ENCODE peak calls at places on chromosomes 16 and 17, in seven cellular contexts. R is body of pancreas; A is CD8-positive, alpha-beta T cell; P is Caco-2; J is pancreas; T is HepG2; O is aorta. L is an unnamed sample.

GRCh38 chr16:27222499-27223225 is 19.3 kb downstream of the KDM8 start:
- DNase-seq in R (peak; percentile 55), A (no peak), P (no peak), J (peak; percentile 64), T (no peak), O (no peak), L (no peak)

GRCh38 chr17:50272711-50273653 is 1.3 kb upstream of the TMEM92 start:
- DNase-seq in R (no peak), A (peak; percentile 31), P (peak; percentile 73), J (peak; percentile 87), T (no peak), O (peak; percentile 74), L (no peak)

GRCh38 chr17:82517230-82517865 is 2.2 kb upstream of the FOXK2 start:
- DNase-seq in R (no peak), A (no peak), P (no peak), J (no peak), T (peak; percentile 95), O (no peak), L (no peak)

GRCh38 chr17:36611345-36612072 is 10.1 kb downstream of the MRM1 start:
- DNase-seq in R (no peak), A (no peak), P (no peak), J (no peak), T (no peak), O (no peak), L (no peak)

GRCh38 chr16:80285089-80285488 is 255.7 kb upstream of the DYNLRB2 start:
- DNase-seq in R (no peak), A (no peak), P (no peak), J (no peak), T (no peak), O (no peak), L (no peak)

GRCh38 chr17:77436058-77436442 is 295.3 kb downstream of the SEC14L1 start:
- DNase-seq in R (no peak), A (no peak), P (no peak), J (no peak), T (no peak), O (no peak), L (no peak)

GRCh38 chr17:46868689-46869187 is 17.4 kb downstream of the WNT9B start:
- DNase-seq in R (no peak), A (no peak), P (no peak), J (no peak), T (no peak), O (no peak), L (no peak)

GRCh38 chr16:80931985-80932720 is 74.5 kb downstream of the CMC2 start:
- DNase-seq in R (peak; percentile 70), A (no peak), P (peak; percentile 65), J (peak; percentile 76), T (peak; percentile 23), O (peak; percentile 80), L (no peak)

GRCh38 chr16:14586637-14587036 is 43.4 kb downstream of the PARN start:
- DNase-seq in R (no peak), A (no peak), P (no peak), J (no peak), T (no peak), O (no peak), L (no peak)

GRCh38 chr17:1985686-1986085 is 39.4 kb downstream of the RTN4RL1 start:
- DNase-seq in R (no peak), A (no peak), P (peak; percentile 67), J (no peak), T (no peak), O (no peak), L (no peak)

GRCh38 chr16:52469775-52470174 is 77.2 kb downstream of the TOX3 start:
- DNase-seq in R (no peak), A (no peak), P (no peak), J (no peak), T (peak; percentile 38), O (no peak), L (no peak)

GRCh38 chr16:1999866-2000514 is 9.6 kb downstream of the ZNF598 start:
- DNase-seq in R (no peak), A (no peak), P (no peak), J (peak; percentile 45), T (no peak), O (no peak), L (no peak)

GRCh38 chr17:9549215-9549614 is 26.4 kb downstream of the STX8 start:
- DNase-seq in R (no peak), A (no peak), P (no peak), J (no peak), T (no peak), O (no peak), L (no peak)

GRCh38 chr17:1467898-1468492 is 12.0 kb upstream of the CRK start:
- DNase-seq in R (peak; percentile 57), A (no peak), P (peak; percentile 93), J (no peak), T (peak; percentile 92), O (no peak), L (no peak)

GRCh38 chr17:5705876-5706420 is 121.6 kb upstream of the NLRP1 start:
- DNase-seq in R (no peak), A (no peak), P (no peak), J (no peak), T (no peak), O (no peak), L (no peak)

GRCh38 chr16:69410285-69410990 is 14.0 kb upstream of the CYB5B start:
- DNase-seq in R (no peak), A (no peak), P (no peak), J (no peak), T (no peak), O (no peak), L (no peak)

GRCh38 chr16:35598696-35599332 is 2139.4 kb downstream of the TP53TG3F start:
- DNase-seq in R (no peak), A (no peak), P (no peak), J (no peak), T (no peak), O (no peak), L (no peak)

GRCh38 chr17:39404542-39405378 is 3.3 kb upstream of the FBXL20 start:
- DNase-seq in R (no peak), A (no peak), P (no peak), J (no peak), T (no peak), O (no peak), L (no peak)

GRCh38 chr17:45967378-45967777 is 31.7 kb upstream of the STH start:
- DNase-seq in R (no peak), A (no peak), P (no peak), J (no peak), T (no peak), O (no peak), L (no peak)

GRCh38 chr16:81035975-81036750 is 521 bp downstream of the ATMIN start:
- DNase-seq in R (peak; percentile 37), A (no peak), P (peak; percentile 48), J (peak; percentile 72), T (peak; percentile 11), O (peak; percentile 58), L (no peak)

GRCh38 chr16:85722066-85722465 is 28.8 kb downstream of the C16orf74 start:
- DNase-seq in R (no peak), A (no peak), P (no peak), J (no peak), T (no peak), O (no peak), L (no peak)

GRCh38 chr17:81378941-81379511 is 16.2 kb upstream of the BAHCC1 start:
- DNase-seq in R (no peak), A (no peak), P (no peak), J (no peak), T (no peak), O (peak; percentile 39), L (no peak)

DNA sequence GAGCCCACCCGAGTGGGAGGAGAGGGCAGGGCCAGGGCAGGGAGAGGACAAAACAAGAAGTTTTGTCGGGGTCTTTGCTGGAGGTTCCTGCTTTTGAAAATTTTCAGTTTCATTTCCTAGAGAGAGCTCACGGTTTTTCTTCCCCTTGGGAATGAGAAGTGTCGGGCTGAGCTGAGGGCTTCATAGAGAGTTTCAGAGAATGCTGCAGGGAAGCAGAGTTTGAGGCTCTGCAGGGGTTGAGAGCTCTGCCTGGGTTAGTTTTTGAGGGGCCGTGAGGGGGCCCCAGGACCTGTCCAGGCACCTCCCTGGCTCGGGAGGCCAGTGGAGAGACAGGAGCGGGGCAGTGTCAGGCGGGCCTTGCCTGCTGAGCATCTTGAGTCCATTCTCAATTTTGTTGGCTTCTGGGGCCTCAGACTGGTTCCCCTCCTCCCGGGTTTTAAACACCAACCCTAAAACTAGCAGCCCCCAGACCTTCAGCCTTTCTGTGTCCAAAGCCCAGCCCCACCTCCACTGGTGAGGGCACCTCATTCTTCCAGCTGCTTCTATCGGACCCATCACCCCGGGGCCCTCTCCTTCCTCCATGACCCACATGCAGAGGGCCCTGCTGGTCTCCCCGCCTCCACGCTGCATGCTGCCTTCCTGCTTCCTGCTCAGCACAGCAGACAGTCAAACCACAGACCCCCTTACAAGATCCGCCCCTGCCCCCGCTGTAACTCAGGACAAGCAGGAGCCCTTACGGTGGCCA is 3.6 kb downstream of the RNF213 start:
- DNase-seq in R (no peak), A (peak; percentile 66), P (no peak), J (no peak), T (no peak), O (no peak), L (no peak)
- H3K4me3 ChIP-seq in R (no peak overlapping the region), A (peak overlapping the region; percentile 88), P (no peak overlapping the region), J (peak overlapping the region; percentile 8), T (peak overlapping the region; percentile 89), O (no peak overlapping the region), L (no peak overlapping the region)

DNA sequence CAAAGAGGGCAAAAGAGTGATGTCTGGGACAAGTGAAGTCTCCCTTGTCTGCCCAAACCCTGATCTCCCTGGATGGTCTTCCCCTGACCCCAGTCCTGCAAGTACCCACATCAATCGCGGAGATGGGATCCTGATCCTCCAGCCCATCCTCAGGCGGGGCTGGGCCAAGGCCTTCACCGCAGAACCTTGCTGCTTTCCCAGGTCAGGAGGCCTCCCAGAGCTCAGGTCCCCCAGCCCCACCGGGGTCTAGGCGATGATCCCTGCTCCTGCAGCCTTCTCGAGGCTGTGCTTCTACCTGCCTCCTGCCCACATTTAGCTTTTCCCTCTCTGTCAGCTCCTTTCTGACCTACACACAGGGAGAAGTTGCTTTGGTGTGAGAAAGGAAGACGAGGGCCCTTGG is 6.3 kb downstream of the SLC12A4 start:
- DNase-seq in R (no peak), A (no peak), P (no peak), J (no peak), T (no peak), O (no peak), L (no peak)
- H3K4me1 ChIP-seq in R (peaks cover 48% of the 10 kb centered on the region), A (peaks cover 7% of the 10 kb centered on the region), P (peaks cover 18% of the 10 kb centered on the region), J (peaks cover 36% of the 10 kb centered on the region), T (peaks cover 42% of the 10 kb centered on the region), O (no peaks in the 10 kb centered on the region), L (peaks cover 5% of the 10 kb centered on the region)

DNA sequence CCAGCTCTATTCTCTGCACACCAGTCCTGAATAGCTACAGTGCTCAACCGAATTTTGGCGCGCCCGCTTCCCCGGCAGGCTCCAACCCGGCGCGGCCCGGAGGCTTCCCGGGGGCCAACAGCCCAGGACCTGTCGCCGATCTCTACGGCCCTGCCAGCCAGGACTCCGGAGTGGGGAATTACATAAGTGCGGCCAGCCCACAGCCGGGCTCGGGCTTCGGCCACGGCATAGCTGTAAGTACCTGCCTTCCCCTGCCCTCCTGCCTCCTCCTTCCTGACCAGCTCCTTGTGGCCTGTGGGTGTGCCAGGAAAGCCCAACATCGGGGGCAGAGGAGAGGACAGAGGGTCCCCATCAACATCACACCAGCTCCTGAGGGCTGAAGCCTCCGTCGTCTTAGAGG is 70.2 kb downstream of the CCDC182 start:
- DNase-seq in R (no peak), A (no peak), P (no peak), J (no peak), T (no peak), O (no peak), L (no peak)
- H3K36me3 ChIP-seq in R (no peaks in the 10 kb centered on the region), A (no peaks in the 10 kb centered on the region), P (peaks cover 5% of the 10 kb centered on the region), J (no peaks in the 10 kb centered on the region), T (peaks cover 29% of the 10 kb centered on the region), O (no peaks in the 10 kb centered on the region), L (no peaks in the 10 kb centered on the region)

GRCh38 chr17:74539281-74539820 is 6.6 kb downstream of the CD300C start:
- DNase-seq in R (no peak), A (no peak), P (no peak), J (peak; percentile 49), T (no peak), O (peak; percentile 38), L (no peak)
- H3K4me3 ChIP-seq in R (no peak overlapping the region), A (no peak overlapping the region), P (no peak overlapping the region), J (no peak overlapping the region), T (no peak overlapping the region), O (no peak overlapping the region), L (no peak overlapping the region)